ENCODE peak calls at places on chromosomes 13 and 19, in four cellular contexts. One of them, this sample, is unnamed.

GRCh38 chr13:112959206-112959605 is 9.8 kb upstream of the MCF2L start:
- DNase-seq in prostate gland: no peak
- DNase-seq in neural crest cell: no peak
- DNase-seq in GM20000: no peak
- DNase-seq in this sample: no peak

GRCh38 chr19:16315825-16316505 is 8.7 kb upstream of the KLF2 start:
- DNase-seq in neural crest cell: no peak
- DNase-seq in prostate gland: no peak
- DNase-seq in GM20000: no peak
- DNase-seq in this sample: no peak

GRCh38 chr13:50587122-50587521 is 256.4 kb downstream of the DLEU7 start:
- DNase-seq in prostate gland: no peak
- DNase-seq in neural crest cell: no peak
- DNase-seq in GM20000: no peak
- DNase-seq in this sample: no peak

GRCh38 chr19:17339088-17339741 is 1.9 kb downstream of the GTPBP3 start:
- DNase-seq in prostate gland: no peak
- DNase-seq in neural crest cell: no peak
- DNase-seq in GM20000: peak; percentile 48
- DNase-seq in this sample: no peak

GRCh38 chr13:111399334-111399733 is 78.9 kb downstream of the TEX29 start:
- DNase-seq in prostate gland: no peak
- DNase-seq in neural crest cell: no peak
- DNase-seq in GM20000: no peak
- DNase-seq in this sample: no peak

GRCh38 chr19:47004012-47004465 is 15.6 kb upstream of the NPAS1 start:
- DNase-seq in prostate gland: no peak
- DNase-seq in neural crest cell: no peak
- DNase-seq in GM20000: peak; percentile 45
- DNase-seq in this sample: no peak

GRCh38 chr19:29467824-29468401 is 57.9 kb upstream of the VSTM2B start:
- DNase-seq in GM20000: peak; percentile 35
- DNase-seq in prostate gland: no peak
- DNase-seq in neural crest cell: no peak
- DNase-seq in this sample: no peak

GRCh38 chr13:39676315-39676876 is 20.9 kb downstream of the COG6 start:
- DNase-seq in neural crest cell: no peak
- DNase-seq in GM20000: peak; percentile 5
- DNase-seq in prostate gland: peak; percentile 28
- DNase-seq in this sample: no peak

GRCh38 chr13:20425819-20426219 is 99.8 kb downstream of the CRYL1 start:
- DNase-seq in GM20000: peak; percentile 59
- DNase-seq in prostate gland: no peak
- DNase-seq in neural crest cell: no peak
- DNase-seq in this sample: no peak

GRCh38 chr19:17327654-17328516 is 6.8 kb downstream of the ANO8 start:
- DNase-seq in GM20000: peak; percentile 91
- DNase-seq in neural crest cell: peak; percentile 60
- DNase-seq in prostate gland: peak; percentile 90
- DNase-seq in this sample: peak; percentile 58

GRCh38 chr13:27338207-27338606 is 67.6 kb downstream of the RASL11A start:
- DNase-seq in GM20000: no peak
- DNase-seq in prostate gland: no peak
- DNase-seq in neural crest cell: no peak
- DNase-seq in this sample: no peak

GRCh38 chr13:27372896-27373295 is 51.5 kb upstream of the GTF3A start:
- DNase-seq in GM20000: no peak
- DNase-seq in neural crest cell: no peak
- DNase-seq in prostate gland: no peak
- DNase-seq in this sample: peak; percentile 41

GRCh38 chr19:32595491-32595890 is 14.5 kb downstream of the PDCD5 start:
- DNase-seq in neural crest cell: no peak
- DNase-seq in prostate gland: no peak
- DNase-seq in GM20000: no peak
- DNase-seq in this sample: no peak

GRCh38 chr13:89687066-89687465 is 1660.4 kb upstream of the MIR17HG start:
- DNase-seq in GM20000: no peak
- DNase-seq in neural crest cell: no peak
- DNase-seq in prostate gland: no peak
- DNase-seq in this sample: no peak

GRCh38 chr19:35569281-35569781 is 5.9 kb upstream of the ATP4A start:
- DNase-seq in neural crest cell: no peak
- DNase-seq in GM20000: no peak
- DNase-seq in prostate gland: no peak
- DNase-seq in this sample: no peak

GRCh38 chr13:41568990-41569387 is 111.6 kb downstream of the RGCC start:
- DNase-seq in neural crest cell: no peak
- DNase-seq in prostate gland: peak; percentile 48
- DNase-seq in GM20000: no peak
- DNase-seq in this sample: no peak

GRCh38 chr19:4278926-4279529 is at the start of gene SHD:
- DNase-seq in GM20000: no peak
- DNase-seq in prostate gland: no peak
- DNase-seq in neural crest cell: peak; percentile 26
- DNase-seq in this sample: no peak

GRCh38 chr13:113665582-113666323 is 1.3 kb upstream of the GRK1 start:
- DNase-seq in prostate gland: no peak
- DNase-seq in GM20000: no peak
- DNase-seq in neural crest cell: peak; percentile 36
- DNase-seq in this sample: no peak

GRCh38 chr13:22836475-22836874 is 344.3 kb upstream of the SGCG start:
- DNase-seq in neural crest cell: no peak
- DNase-seq in prostate gland: no peak
- DNase-seq in GM20000: no peak
- DNase-seq in this sample: no peak

GRCh38 chr19:10450853-10451609 is 30.7 kb downstream of the PDE4A start:
- DNase-seq in prostate gland: no peak
- DNase-seq in GM20000: no peak
- DNase-seq in neural crest cell: no peak
- DNase-seq in this sample: no peak

GRCh38 chr19:28296506-28296905 is 916.4 kb downstream of the UQCRFS1 start:
- DNase-seq in prostate gland: no peak
- DNase-seq in GM20000: no peak
- DNase-seq in neural crest cell: no peak
- DNase-seq in this sample: no peak

GRCh38 chr13:29510698-29511438 is 84.6 kb downstream of the SLC7A1 start:
- DNase-seq in prostate gland: no peak
- DNase-seq in GM20000: no peak
- DNase-seq in neural crest cell: no peak
- DNase-seq in this sample: no peak

GRCh38 chr19:756232-756631 is 5.3 kb downstream of the MISP start:
- DNase-seq in GM20000: no peak
- DNase-seq in neural crest cell: no peak
- DNase-seq in prostate gland: no peak
- DNase-seq in this sample: no peak

GRCh38 chr19:4012092-4012974 is 4.8 kb downstream of the PIAS4 start:
- DNase-seq in prostate gland: peak; percentile 78
- DNase-seq in neural crest cell: no peak
- DNase-seq in GM20000: no peak
- DNase-seq in this sample: no peak

GRCh38 chr13:42996584-42996983 is 4.5 kb upstream of the EPSTI1 start:
- DNase-seq in prostate gland: no peak
- DNase-seq in GM20000: no peak
- DNase-seq in neural crest cell: no peak
- DNase-seq in this sample: no peak

GRCh38 chr19:41811981-41812380 is 15.6 kb downstream of the CEACAM3 start:
- DNase-seq in neural crest cell: no peak
- DNase-seq in prostate gland: no peak
- DNase-seq in GM20000: no peak
- DNase-seq in this sample: no peak

GRCh38 chr13:21033224-21033855 is 28.0 kb downstream of the LATS2 start:
- DNase-seq in GM20000: no peak
- DNase-seq in prostate gland: peak; percentile 92
- DNase-seq in neural crest cell: no peak
- DNase-seq in this sample: no peak

GRCh38 chr13:42991892-42992584 is at the start of gene EPSTI1:
- DNase-seq in neural crest cell: peak; percentile 4
- DNase-seq in GM20000: peak; percentile 61
- DNase-seq in prostate gland: peak; percentile 47
- DNase-seq in this sample: peak; percentile 30

GRCh38 chr19:7408251-7408650 is 59.5 kb downstream of the ARHGEF18 start:
- DNase-seq in prostate gland: no peak
- DNase-seq in neural crest cell: no peak
- DNase-seq in GM20000: no peak
- DNase-seq in this sample: no peak

GRCh38 chr19:54017266-54017665 is 25.8 kb downstream of the CACNG6 start:
- DNase-seq in prostate gland: no peak
- DNase-seq in neural crest cell: no peak
- DNase-seq in GM20000: no peak
- DNase-seq in this sample: no peak

GRCh38 chr19:15318241-15318691 is 14.1 kb downstream of the BRD4 start:
- DNase-seq in GM20000: no peak
- DNase-seq in prostate gland: no peak
- DNase-seq in neural crest cell: no peak
- DNase-seq in this sample: no peak

GRCh38 chr19:3350014-3350663 is 16.2 kb upstream of the NFIC start:
- DNase-seq in GM20000: no peak
- DNase-seq in prostate gland: peak; percentile 78
- DNase-seq in neural crest cell: no peak
- DNase-seq in this sample: no peak

GRCh38 chr13:47858678-47859050 is 142.4 kb downstream of the SUCLA2 start:
- DNase-seq in prostate gland: no peak
- DNase-seq in neural crest cell: no peak
- DNase-seq in GM20000: no peak
- DNase-seq in this sample: no peak

GRCh38 chr19:14540741-14541525 is 11.5 kb downstream of the TECR start:
- DNase-seq in neural crest cell: no peak
- DNase-seq in prostate gland: no peak
- DNase-seq in GM20000: no peak
- DNase-seq in this sample: no peak

GRCh38 chr19:50557009-50557613 is 11.1 kb downstream of the LRRC4B start:
- DNase-seq in neural crest cell: no peak
- DNase-seq in prostate gland: no peak
- DNase-seq in GM20000: no peak
- DNase-seq in this sample: no peak

DNA sequence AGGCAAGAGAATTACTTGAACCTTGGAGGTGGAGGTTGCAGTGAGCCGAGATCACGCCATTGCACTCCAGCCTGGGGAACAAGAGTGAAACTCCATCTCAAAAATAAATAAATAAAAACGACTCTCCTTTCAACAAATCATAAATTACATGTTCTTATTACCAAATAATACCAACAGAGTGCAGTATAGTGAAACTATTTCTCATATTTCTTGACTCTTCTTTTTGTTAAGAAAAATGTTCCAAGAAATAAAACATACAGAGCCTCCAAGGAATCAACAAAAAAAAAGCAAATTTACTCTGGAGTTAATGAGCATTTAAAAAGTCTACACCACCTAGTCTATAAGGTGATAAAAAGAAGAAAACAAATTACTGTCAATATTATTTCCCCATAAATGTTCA is 188.8 kb downstream of the KLF12 start:
- DNase-seq in neural crest cell: no peak
- DNase-seq in prostate gland: no peak
- DNase-seq in GM20000: no peak
- DNase-seq in this sample: no peak
- TF ChIP-seq CTCF in neural crest cell: no peak
- TF ChIP-seq CTCF in prostate gland: no peak
- TF ChIP-seq CTCF in GM20000: no peak
- TF ChIP-seq CTCF in this sample: no peak

GRCh38 chr13:91409661-91410060 is 11.2 kb downstream of the GPC5 start:
- DNase-seq in GM20000: no peak
- DNase-seq in neural crest cell: no peak
- DNase-seq in prostate gland: no peak
- DNase-seq in this sample: no peak
- TF ChIP-seq CTCF in GM20000: no peak
- TF ChIP-seq CTCF in neural crest cell: no peak
- TF ChIP-seq CTCF in prostate gland: no peak
- TF ChIP-seq CTCF in this sample: no peak

DNA sequence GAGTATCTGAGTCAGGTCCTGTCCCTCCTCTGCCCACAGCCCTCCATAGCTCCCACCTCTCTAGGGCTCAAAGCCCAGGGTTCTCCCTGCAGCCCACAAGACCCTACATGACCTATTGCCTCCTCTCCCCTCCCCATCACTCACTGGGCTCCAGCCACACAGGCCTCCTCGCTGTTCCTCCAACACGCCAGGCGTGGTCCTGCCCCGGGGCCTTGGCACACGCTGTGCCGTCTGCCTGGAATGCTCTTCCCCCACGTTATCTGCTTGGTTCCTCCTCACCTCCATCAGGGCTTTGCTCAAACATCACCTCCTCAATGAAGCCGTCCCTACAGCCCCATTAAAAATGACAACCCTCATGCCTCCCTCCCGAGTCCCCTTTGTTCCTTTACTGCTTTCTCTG is 21.1 kb downstream of the PTPRS start:
- DNase-seq in prostate gland: no peak
- DNase-seq in neural crest cell: no peak
- DNase-seq in GM20000: no peak
- DNase-seq in this sample: no peak
- TF ChIP-seq CTCF in prostate gland: no peak
- TF ChIP-seq CTCF in neural crest cell: no peak
- TF ChIP-seq CTCF in GM20000: no peak
- TF ChIP-seq CTCF in this sample: no peak

DNA sequence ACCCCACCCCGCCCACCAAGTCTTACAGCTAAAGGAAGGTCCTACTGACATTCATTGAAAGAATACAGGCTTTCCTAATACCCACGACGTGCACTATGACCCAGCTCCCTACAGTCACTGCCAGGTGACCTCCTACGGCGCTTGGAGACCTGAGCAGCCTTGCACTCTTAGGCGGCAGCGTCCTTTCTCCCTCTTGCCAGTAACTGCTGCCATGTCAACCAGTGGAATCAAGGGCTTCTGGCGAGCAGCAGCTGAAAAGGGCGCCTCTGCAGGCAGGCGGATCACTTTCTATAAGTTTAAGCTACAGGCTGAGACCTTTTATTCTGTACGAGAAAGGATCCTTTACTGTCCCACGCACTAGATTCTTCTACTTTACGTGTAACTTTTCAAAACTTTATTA is 2.0 kb downstream of the KCTD12 start:
- DNase-seq in GM20000: no peak
- DNase-seq in neural crest cell: no peak
- DNase-seq in prostate gland: no peak
- DNase-seq in this sample: no peak
- TF ChIP-seq CTCF in GM20000: no peak
- TF ChIP-seq CTCF in neural crest cell: peak; percentile 44
- TF ChIP-seq CTCF in prostate gland: no peak
- TF ChIP-seq CTCF in this sample: peak; percentile 43

GRCh38 chr19:12884202-12884601 is 2.8 kb downstream of the KLF1 start:
- DNase-seq in GM20000: no peak
- DNase-seq in neural crest cell: no peak
- DNase-seq in prostate gland: no peak
- DNase-seq in this sample: no peak

GRCh38 chr19:12884627-12884925 is 2.4 kb downstream of the KLF1 start:
- DNase-seq in GM20000: no peak
- DNase-seq in neural crest cell: no peak
- DNase-seq in prostate gland: no peak
- DNase-seq in this sample: no peak

GRCh38 chr19:12886943-12887747 is at the start of gene KLF1:
- DNase-seq in neural crest cell: no peak
- DNase-seq in prostate gland: no peak
- DNase-seq in GM20000: no peak
- DNase-seq in this sample: no peak

GRCh38 chr19:12885749-12886706 is 973 bp downstream of the KLF1 start:
- DNase-seq in GM20000: no peak
- DNase-seq in prostate gland: no peak
- DNase-seq in neural crest cell: no peak
- DNase-seq in this sample: no peak

GRCh38 chr19:12884926-12885748 is 1.9 kb downstream of the KLF1 start:
- DNase-seq in neural crest cell: peak; percentile 48
- DNase-seq in GM20000: peak; percentile 86
- DNase-seq in prostate gland: peak; percentile 84
- DNase-seq in this sample: peak; percentile 79
- TF ChIP-seq CTCF in neural crest cell: peak; percentile 59
- TF ChIP-seq CTCF in GM20000: no peak
- TF ChIP-seq CTCF in prostate gland: peak; percentile 68
- TF ChIP-seq CTCF in this sample: peak; percentile 72

This sample was measured in progenitor cell of endocrine pancreas.